ENCODE peak calls at places on chromosomes 11 and 22, in nine cellular contexts. L is GM23248, O is OCI-LY7, C is neural progenitor cell, U is GM23338, I is HCT116, S is PC-3, M is hepatocyte, T is SK-N-SH. V is an unnamed sample.

GRCh38 chr11:125426818-125427528 is 69.1 kb downstream of the FEZ1 start:
- DNase-seq in L (no peak), O (peak; percentile 21), C (no peak), U (no peak), I (no peak), S (no peak), M (no peak), T (no peak), V (no peak)

GRCh38 chr11:8262552-8263108 is 1.0 kb downstream of the LMO1 start:
- DNase-seq in L (peak; percentile 86), O (no peak), C (peak; percentile 92), U (peak; percentile 83), I (no peak), S (peak; percentile 32), M (peak; percentile 66), T (no peak), V (peak; percentile 12)

GRCh38 chr22:22684605-22685561 is 40.5 kb downstream of the GGTLC2 start:
- DNase-seq in L (peak; percentile 87), O (peak; percentile 86), C (peak; percentile 55), U (peak; percentile 57), I (no peak), S (peak; percentile 56), M (peak; percentile 69), T (no peak), V (peak; percentile 87)

GRCh38 chr11:61531033-61531432 is 22.5 kb downstream of the LRRC10B start:
- DNase-seq in L (no peak), O (no peak), C (no peak), U (no peak), I (no peak), S (no peak), M (peak; percentile 47), T (peak; percentile 90), V (no peak)

GRCh38 chr11:122309262-122309925 is 193.4 kb upstream of the BLID start:
- DNase-seq in L (no peak), O (no peak), C (no peak), U (no peak), I (no peak), S (no peak), M (no peak), T (no peak), V (no peak)

GRCh38 chr11:79648766-79649545 is 208.1 kb upstream of the TENM4 start:
- DNase-seq in L (no peak), O (no peak), C (no peak), U (no peak), I (no peak), S (no peak), M (peak; percentile 48), T (no peak), V (no peak)

GRCh38 chr22:25853501-25853900 is 111.5 kb downstream of the MYO18B start:
- DNase-seq in L (peak; percentile 22), O (no peak), C (no peak), U (no peak), I (no peak), S (no peak), M (no peak), T (no peak), V (no peak)

GRCh38 chr11:36512016-36512415 is 1.9 kb upstream of the TRAF6 start:
- DNase-seq in L (peak; percentile 14), O (no peak), C (no peak), U (no peak), I (no peak), S (no peak), M (peak; percentile 41), T (no peak), V (no peak)

GRCh38 chr11:78667462-78667861 is 92.8 kb upstream of the NARS2 start:
- DNase-seq in L (no peak), O (no peak), C (no peak), U (no peak), I (no peak), S (no peak), M (no peak), T (no peak), V (no peak)

GRCh38 chr22:37999236-37999635 is 14.9 kb upstream of the SOX10 start:
- DNase-seq in L (no peak), O (no peak), C (no peak), U (no peak), I (peak; percentile 29), S (peak; percentile 60), M (no peak), T (no peak), V (no peak)

GRCh38 chr11:67422894-67423293 is 5.4 kb upstream of the RPS6KB2 start:
- DNase-seq in L (no peak), O (no peak), C (no peak), U (peak; percentile 38), I (no peak), S (peak; percentile 80), M (peak; percentile 67), T (no peak), V (no peak)

GRCh38 chr11:1750481-1750839 is at the start of gene IFITM10:
- DNase-seq in L (peak; percentile 57), O (no peak), C (peak; percentile 48), U (peak; percentile 50), I (no peak), S (no peak), M (no peak), T (peak; percentile 51), V (no peak)

GRCh38 chr22:47621253-47621652 is 858.8 kb downstream of the TBC1D22A start:
- DNase-seq in L (no peak), O (no peak), C (no peak), U (no peak), I (no peak), S (no peak), M (no peak), T (no peak), V (no peak)

GRCh38 chr22:49715450-49715849 is 112.2 kb downstream of the BRD1 start:
- DNase-seq in L (peak; percentile 13), O (no peak), C (no peak), U (no peak), I (no peak), S (peak; percentile 40), M (no peak), T (no peak), V (no peak)

GRCh38 chr11:69523453-69523852 is 42.0 kb downstream of the LINC01488 start:
- DNase-seq in L (no peak), O (no peak), C (no peak), U (no peak), I (no peak), S (no peak), M (no peak), T (no peak), V (no peak)

GRCh38 chr11:69526453-69526810 is 45.0 kb downstream of the LINC01488 start:
- DNase-seq in L (no peak), O (no peak), C (no peak), U (no peak), I (no peak), S (no peak), M (no peak), T (no peak), V (no peak)

GRCh38 chr11:69525516-69526452 is 44.3 kb downstream of the LINC01488 start:
- DNase-seq in L (no peak), O (no peak), C (no peak), U (no peak), I (no peak), S (no peak), M (no peak), T (no peak), V (no peak)

GRCh38 chr11:69524991-69525411 is 43.5 kb downstream of the LINC01488 start:
- DNase-seq in L (no peak), O (no peak), C (no peak), U (no peak), I (no peak), S (no peak), M (no peak), T (no peak), V (no peak)

GRCh38 chr11:69524291-69524882 is 42.9 kb downstream of the LINC01488 start:
- DNase-seq in L (peak; percentile 74), O (no peak), C (no peak), U (no peak), I (no peak), S (peak; percentile 26), M (no peak), T (no peak), V (no peak)
- H2AFZ ChIP-seq in L (peak overlapping the region; percentile 67), O (no peak overlapping the region), C (no peak overlapping the region), U (no peak overlapping the region), I (no peak overlapping the region), S (no peak overlapping the region), M (no peak overlapping the region), T (no peak overlapping the region), V (no peak overlapping the region)

GRCh38 chr22:30887861-30888260 is 80.7 kb downstream of the MORC2 start:
- DNase-seq in L (no peak), O (no peak), C (no peak), U (no peak), I (no peak), S (no peak), M (no peak), T (peak; percentile 16), V (no peak)
- TF ChIP-seq EZH2phosphoT487 in L (no peak), O (no peak), C (no peak), U (no peak), I (no peak), S (no peak), M (no peak), T (no peak), V (no peak)

DNA sequence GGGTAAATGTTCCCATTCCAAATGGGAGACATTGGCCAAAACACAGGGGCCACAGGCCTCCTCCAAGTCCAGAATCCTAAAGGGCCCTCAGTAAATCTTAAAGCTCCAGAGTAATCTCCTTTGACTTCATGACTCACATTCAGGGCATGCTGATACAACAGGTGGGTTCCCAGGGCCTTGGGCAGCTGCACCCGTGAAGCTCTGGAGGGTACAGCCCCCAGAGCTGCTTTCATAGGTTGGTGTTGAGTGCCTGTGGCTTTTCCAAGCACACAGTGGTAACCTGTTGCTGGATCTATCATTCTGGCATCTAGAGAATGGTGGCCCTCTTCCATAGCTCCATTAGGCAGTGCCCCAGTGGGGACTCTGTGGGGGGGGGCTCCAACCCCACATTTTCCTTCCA is 54.0 kb downstream of the NELL1 start:
- DNase-seq in L (no peak), O (no peak), C (no peak), U (no peak), I (no peak), S (no peak), M (no peak), T (no peak), V (no peak)
- H3K4me1 ChIP-seq in L (no peaks in the 10 kb centered on the region), O (no peaks in the 10 kb centered on the region), C (no peaks in the 10 kb centered on the region), U (no peaks in the 10 kb centered on the region), I (no peaks in the 10 kb centered on the region), S (no peaks in the 10 kb centered on the region), M (no peaks in the 10 kb centered on the region), T (no peaks in the 10 kb centered on the region), V (no peaks in the 10 kb centered on the region)

DNA sequence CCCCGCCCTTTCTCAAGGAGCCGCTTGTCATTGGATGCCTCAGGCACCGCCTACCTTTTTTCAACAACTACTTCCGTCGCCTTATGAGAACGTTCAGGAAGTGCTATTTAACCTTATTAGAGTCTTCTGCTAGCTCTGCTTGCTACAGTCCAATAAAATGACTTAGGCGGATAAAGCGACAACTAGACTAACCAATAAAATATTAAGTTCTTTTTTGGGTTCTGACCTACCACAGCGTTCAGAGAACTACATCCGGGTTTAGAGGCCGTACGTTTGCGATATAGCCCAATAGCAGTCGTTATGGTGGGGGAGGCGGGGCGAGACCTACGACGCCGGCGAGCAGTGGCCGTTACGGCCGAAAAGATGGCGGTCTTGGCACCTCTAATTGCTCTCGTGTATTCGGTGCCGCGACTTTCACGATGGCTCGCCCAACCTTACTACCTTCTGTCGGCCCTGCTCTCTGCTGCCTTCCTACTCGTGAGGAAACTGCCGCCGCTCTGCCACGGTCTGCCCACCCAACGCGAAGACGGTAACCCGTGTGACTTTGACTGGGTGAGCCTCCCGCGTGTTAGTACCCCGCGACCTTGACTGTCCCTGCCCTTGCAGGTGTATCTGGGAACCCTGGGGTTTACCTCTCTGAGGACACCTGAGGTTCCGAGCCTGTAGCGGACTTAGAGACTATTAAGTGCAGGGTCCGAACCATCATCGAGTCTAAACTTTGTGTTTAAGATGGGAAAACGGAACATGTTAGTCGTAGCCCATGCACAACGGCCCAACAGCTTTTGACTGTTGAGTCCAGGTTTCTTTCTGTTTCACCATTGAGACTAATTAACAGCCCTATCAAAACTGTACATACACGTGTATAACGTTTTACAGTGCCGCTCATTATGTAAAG is at the start of gene TMX2:
- DNase-seq in L (peak; percentile 99), O (peak; percentile 98), C (peak; percentile 98), U (peak; percentile 98), I (peak; percentile 99), S (peak; percentile 99), M (peak; percentile 97), T (peak; percentile 92), V (peak; percentile 99)
- H2AFZ ChIP-seq in L (peak within 1 kb of the TSS; percentile 94), O (peak within 1 kb of the TSS; percentile 80), C (peak within 1 kb of the TSS; percentile 93), U (no peak within 1 kb of the TSS), I (no peak within 1 kb of the TSS), S (peak within 1 kb of the TSS; percentile 77), M (peak within 1 kb of the TSS; percentile 32), T (peak within 1 kb of the TSS; percentile 87), V (peak within 1 kb of the TSS; percentile 83)

V was measured in MM.1S.